ENCODE peak calls at places on chromosomes 5 and 9, in four cellular contexts. G is kidney, R is endodermal cell, M is AG10803. J is an unnamed sample.

GRCh38 chr5:115262066-115262404 is 642 bp downstream of the PGGT1B start:
- DNase-seq in R (peak), G (no peak), M (peak), J (no peak)

GRCh38 chr5:138316355-138316754 is 15.2 kb downstream of the CDC25C start:
- DNase-seq in R (peak), G (no peak), M (no peak), J (no peak)

GRCh38 chr5:38765461-38765861 is 80.4 kb upstream of the OSMR start:
- DNase-seq in G (no peak), M (no peak), R (no peak), J (no peak)

GRCh38 chr9:129184743-129185142 is 6.7 kb upstream of the IER5L start:
- DNase-seq in R (no peak), M (no peak), G (no peak), J (no peak)

GRCh38 chr5:150298701-150299451 is 3.8 kb downstream of the ARSI start:
- DNase-seq in G (no peak), R (no peak), M (peak), J (peak)

GRCh38 chr5:134503088-134503936 is 22.2 kb upstream of the JADE2 start:
- DNase-seq in M (peak), R (peak), G (peak), J (peak)

GRCh38 chr5:95861221-95861857 is 38.8 kb upstream of the GLRX start:
- DNase-seq in R (no peak), G (no peak), M (peak), J (peak)

GRCh38 chr9:37575511-37575914 is 667 bp downstream of the FBXO10 start:
- DNase-seq in M (no peak), G (no peak), R (no peak), J (no peak)

GRCh38 chr9:133768859-133769510 is 30.8 kb upstream of the SARDH start:
- DNase-seq in M (no peak), G (peak), R (peak), J (no peak)

GRCh38 chr5:34959323-34959722 is 30.0 kb downstream of the DNAJC21 start:
- DNase-seq in M (peak), G (no peak), R (no peak), J (peak)

GRCh38 chr5:149841844-149842793 is 102.5 kb downstream of the PDE6A start:
- DNase-seq in G (no peak), M (no peak), R (no peak), J (no peak)

GRCh38 chr9:18666987-18667772 is 193.2 kb downstream of the ADAMTSL1 start:
- DNase-seq in G (no peak), R (no peak), M (peak), J (no peak)

GRCh38 chr9:68562456-68562855 is 21.8 kb upstream of the TMEM252 start:
- DNase-seq in M (no peak), G (no peak), R (peak), J (no peak)

GRCh38 chr9:127796225-127796813 is 6.4 kb upstream of the FPGS start:
- DNase-seq in G (no peak), M (peak), R (no peak), J (no peak)

GRCh38 chr9:126150411-126151030 is 176.1 kb upstream of the MVB12B start:
- DNase-seq in R (no peak), G (no peak), M (no peak), J (no peak)

GRCh38 chr9:106846307-106846706 is 16.7 kb upstream of the ZNF462 start:
- DNase-seq in M (no peak), R (no peak), G (no peak), J (no peak)

GRCh38 chr5:110354341-110354740 is 372.1 kb downstream of the TMEM232 start:
- DNase-seq in R (no peak), G (no peak), M (peak), J (no peak)

GRCh38 chr9:127505396-127506116 is 54.2 kb downstream of the LRSAM1 start:
- DNase-seq in R (peak), M (peak), G (no peak), J (no peak)

GRCh38 chr9:125405938-125406811 is 144.5 kb downstream of the GAPVD1 start:
- DNase-seq in M (peak), R (no peak), G (no peak), J (no peak)

GRCh38 chr5:96427823-96428222 is 5.2 kb downstream of the PCSK1 start:
- DNase-seq in G (no peak), R (peak), M (peak), J (no peak)

GRCh38 chr9:120868676-120869359 is 8.2 kb downstream of the PHF19 start:
- DNase-seq in R (peak), M (peak), G (peak), J (peak)

GRCh38 chr5:151417712-151418111 is 29.7 kb upstream of the SLC36A1 start:
- DNase-seq in M (no peak), R (peak), G (no peak), J (no peak)

GRCh38 chr9:124880501-124880900 is 18.6 kb downstream of the ARPC5L start:
- DNase-seq in M (no peak), G (no peak), R (peak), J (no peak)

GRCh38 chr5:21685536-21685935 is 1167.6 kb downstream of the CDH12 start:
- DNase-seq in M (no peak), R (no peak), G (no peak), J (no peak)

GRCh38 chr5:14269395-14269794 is 126.3 kb downstream of the TRIO start:
- DNase-seq in G (no peak), R (peak), M (no peak), J (no peak)

GRCh38 chr9:30967484-30967883 is 1417.0 kb upstream of the ACO1 start:
- DNase-seq in M (no peak), G (no peak), R (no peak), J (peak)
- TF ChIP-seq CTCF in M (no peak), G (no peak), R (peak), J (peak)

DNA sequence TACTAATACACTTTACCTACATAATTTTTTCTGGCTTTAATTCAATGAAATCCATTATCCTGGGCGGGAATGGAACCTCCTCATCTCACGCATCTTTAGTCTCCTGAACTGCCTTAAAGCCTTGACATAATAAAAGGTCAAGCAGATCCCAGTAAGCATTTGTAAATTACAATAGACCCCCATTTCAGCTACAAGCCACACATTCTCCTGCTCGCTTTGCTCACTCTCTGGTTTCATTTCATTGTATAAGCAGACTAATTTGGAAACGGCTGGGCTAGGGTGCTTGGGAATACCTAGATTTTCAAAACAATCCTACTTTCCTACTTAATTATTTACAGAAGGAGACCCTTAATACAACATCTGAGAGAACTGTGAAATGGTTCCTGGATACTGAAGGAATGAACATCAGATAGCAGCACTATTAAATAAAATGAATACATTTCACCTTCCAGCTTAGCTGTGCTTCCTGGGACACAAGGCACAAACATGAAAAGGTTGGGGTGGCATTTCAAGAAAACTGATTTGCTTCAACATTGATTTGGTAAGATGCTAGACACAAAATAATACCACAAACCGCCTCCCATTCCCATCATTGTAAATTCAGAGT is 1.5 kb downstream of the JAKMIP2 start:
- DNase-seq in G (no peak), R (no peak), M (no peak), J (no peak)
- H3K4me3 ChIP-seq in G (no peak), R (no peak), M (no peak), J (no peak)

DNA sequence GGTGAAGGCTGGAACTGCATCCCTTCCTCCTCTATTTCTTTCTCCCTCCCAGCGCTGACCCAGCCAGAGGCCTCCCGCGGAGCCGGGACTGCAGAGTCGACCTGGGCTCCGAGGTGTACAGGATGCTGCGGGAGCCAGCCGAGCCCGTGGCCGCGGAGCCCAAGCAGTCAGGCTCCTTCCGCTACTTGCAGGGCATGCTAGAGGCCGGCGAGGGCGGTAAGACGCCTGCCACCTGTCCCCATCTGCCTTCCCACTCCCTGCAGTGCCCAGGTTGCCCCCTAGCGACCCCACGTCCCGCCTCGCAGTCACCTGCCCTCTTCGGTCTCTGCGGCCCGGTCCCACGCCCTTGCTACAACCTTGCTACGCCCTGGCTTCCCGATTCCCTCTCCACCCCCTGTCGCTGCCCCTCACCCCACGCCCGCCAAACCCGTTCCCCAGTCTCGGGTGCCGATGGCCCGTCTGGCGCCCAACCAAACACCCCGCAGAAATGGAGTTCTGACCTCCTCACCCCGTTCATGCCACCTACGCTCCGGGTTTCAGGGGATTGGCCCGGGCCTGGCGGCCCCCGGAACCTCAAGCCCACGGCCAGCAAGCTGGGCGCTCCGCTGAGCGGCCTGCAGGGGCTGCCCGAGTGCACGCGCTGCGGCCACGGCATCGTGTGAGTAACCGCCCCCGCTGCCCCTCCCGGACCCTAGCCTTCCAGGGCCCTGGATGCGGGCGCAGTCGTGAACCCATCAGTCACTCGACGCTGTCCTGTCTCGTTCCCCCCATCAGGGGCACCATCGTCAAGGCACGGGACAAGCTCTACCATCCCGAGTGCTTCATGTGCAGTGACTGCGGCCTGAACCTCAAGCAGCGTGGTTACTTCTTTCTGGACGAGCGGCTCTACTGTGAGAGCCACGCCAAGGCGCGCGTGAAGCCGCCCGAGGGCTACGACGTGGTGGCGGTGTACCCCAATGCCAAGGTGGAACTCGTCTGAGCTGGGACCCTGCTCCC is 14.1 kb downstream of the PDLIM4 start:
- DNase-seq in R (peak), G (peak), M (no peak), J (no peak)
- TF ChIP-seq CTCF in R (peak), G (no peak), M (no peak), J (peak)

GRCh38 chr5:68239485-68239884 is 23.9 kb downstream of the PIK3R1 start:
- DNase-seq in M (peak), R (no peak), G (peak), J (no peak)
- H3K4me3 ChIP-seq in M (no peak), R (no peak), G (peak), J (peak)

DNA sequence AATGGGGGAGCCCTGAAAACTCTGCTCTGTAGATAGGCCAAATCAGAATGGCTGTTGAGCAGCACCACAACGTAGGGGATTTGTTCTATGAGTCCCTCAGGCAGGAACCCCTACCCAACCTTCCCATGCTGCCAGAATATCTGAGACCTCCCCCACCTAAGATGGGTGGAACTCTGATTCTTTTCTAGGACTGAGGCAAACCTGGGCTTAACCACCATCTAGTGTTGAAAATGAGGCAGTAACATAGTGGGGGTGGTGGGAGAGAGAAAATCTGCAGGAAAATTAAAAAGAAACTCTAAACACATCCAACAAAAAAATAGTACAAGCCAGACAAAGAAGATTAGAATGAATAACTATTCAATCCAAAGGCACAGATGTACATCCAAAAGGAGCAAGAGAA is 228.4 kb downstream of the ATPSCKMT start:
- DNase-seq in G (no peak), R (no peak), M (no peak), J (no peak)
- TF ChIP-seq CTCF in G (no peak), R (peak), M (no peak), J (peak)